ENCODE peak calls at places on chromosomes 4 and X, in four cellular contexts. F is mesendoderm, C is caudate nucleus, Q is hepatocyte. G is an unnamed sample.

GRCh38 chrX:26373829-26374228 is 157.9 kb downstream of the MAGEB5 start:
- DNase-seq in Q (no peak), C (no peak), F (no peak), G (no peak)

GRCh38 chrX:38880460-38880859 is 79.2 kb downstream of the MID1IP1 start:
- DNase-seq in Q (peak), C (no peak), F (no peak), G (no peak)

GRCh38 chr4:118817178-118817930 is 18.6 kb downstream of the SEC24D start:
- DNase-seq in C (no peak), Q (no peak), F (no peak), G (no peak)

GRCh38 chrX:8726031-8726652 is 5.8 kb downstream of the ANOS1 start:
- DNase-seq in C (no peak), F (peak), Q (no peak), G (no peak)

GRCh38 chr4:111410571-111410970 is 734.7 kb upstream of the FAM241A start:
- DNase-seq in F (no peak), C (no peak), Q (no peak), G (no peak)

GRCh38 chr4:95107635-95108034 is 349.9 kb downstream of the BMPR1B start:
- DNase-seq in C (no peak), F (no peak), Q (peak), G (peak)

GRCh38 chrX:19658030-19658429 is 142.7 kb upstream of the MAP3K15 start:
- DNase-seq in F (peak), Q (no peak), C (no peak), G (no peak)

GRCh38 chr4:127622923-127623754 is 9.6 kb upstream of the INTU start:
- DNase-seq in F (peak), Q (peak), C (peak), G (peak)

GRCh38 chr4:140740906-140741670 is 15.1 kb downstream of the TBC1D9 start:
- DNase-seq in C (no peak), F (peak), Q (no peak), G (no peak)

GRCh38 chr4:185381794-185382193 is 13.9 kb downstream of the LRP2BP start:
- DNase-seq in Q (no peak), F (no peak), C (no peak), G (no peak)

GRCh38 chr4:53055716-53056413 is 193.7 kb downstream of the RASL11B start:
- DNase-seq in F (no peak), Q (no peak), C (no peak), G (no peak)

GRCh38 chrX:44223150-44223549 is 120.3 kb downstream of the EFHC2 start:
- DNase-seq in F (no peak), C (no peak), Q (no peak), G (no peak)

GRCh38 chr4:14415146-14415545 is 587.1 kb upstream of the CPEB2 start:
- DNase-seq in F (peak), Q (peak), C (no peak), G (no peak)

GRCh38 chr4:169133932-169134331 is 123.9 kb upstream of the CBR4 start:
- DNase-seq in F (no peak), Q (peak), C (no peak), G (no peak)

GRCh38 chr4:55754754-55755350 is 64.7 kb upstream of the EXOC1L start:
- DNase-seq in F (no peak), C (no peak), Q (no peak), G (no peak)

GRCh38 chr4:110823251-110823650 is 200.4 kb upstream of the PITX2 start:
- DNase-seq in F (peak), Q (no peak), C (no peak), G (no peak)

GRCh38 chr4:52103314-52103713 is 52.2 kb downstream of the SPATA18 start:
- DNase-seq in C (no peak), Q (peak), F (peak), G (no peak)

GRCh38 chr4:174526731-174527130 is 4.4 kb upstream of the HPGD start:
- DNase-seq in Q (no peak), F (no peak), C (no peak), G (no peak)

GRCh38 chrX:10110984-10111363 is 45.8 kb upstream of the CLCN4 start:
- DNase-seq in F (no peak), C (no peak), Q (no peak), G (no peak)

GRCh38 chrX:13903405-13903804 is 86.5 kb upstream of the GPM6B start:
- DNase-seq in F (no peak), Q (no peak), C (no peak), G (no peak)
- H3K27ac ChIP-seq in F (no peak), Q (no peak), C (peak), G (no peak)

DNA sequence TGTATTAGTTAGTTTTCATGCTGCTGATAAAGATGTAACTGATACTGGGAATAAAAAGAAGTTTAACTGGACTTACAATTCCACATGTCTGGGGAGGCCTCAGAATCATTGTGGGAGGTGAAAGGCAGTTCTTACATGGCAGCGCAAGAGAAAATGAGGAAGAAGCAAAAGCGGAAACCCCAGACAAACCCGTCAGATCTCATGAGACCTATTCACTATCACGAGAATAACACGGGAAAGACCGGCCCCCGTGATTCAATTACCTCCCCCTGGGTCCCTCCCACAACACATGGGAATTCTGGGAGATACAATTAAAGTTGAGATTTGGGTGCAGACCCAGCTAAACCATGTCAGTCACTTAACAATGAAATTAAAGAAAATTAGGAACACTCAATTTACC is 499.1 kb downstream of the FSTL5 start:
- DNase-seq in C (no peak), Q (no peak), F (no peak), G (no peak)
- H3K27ac ChIP-seq in C (no peak), Q (no peak), F (no peak), G (no peak)

DNA sequence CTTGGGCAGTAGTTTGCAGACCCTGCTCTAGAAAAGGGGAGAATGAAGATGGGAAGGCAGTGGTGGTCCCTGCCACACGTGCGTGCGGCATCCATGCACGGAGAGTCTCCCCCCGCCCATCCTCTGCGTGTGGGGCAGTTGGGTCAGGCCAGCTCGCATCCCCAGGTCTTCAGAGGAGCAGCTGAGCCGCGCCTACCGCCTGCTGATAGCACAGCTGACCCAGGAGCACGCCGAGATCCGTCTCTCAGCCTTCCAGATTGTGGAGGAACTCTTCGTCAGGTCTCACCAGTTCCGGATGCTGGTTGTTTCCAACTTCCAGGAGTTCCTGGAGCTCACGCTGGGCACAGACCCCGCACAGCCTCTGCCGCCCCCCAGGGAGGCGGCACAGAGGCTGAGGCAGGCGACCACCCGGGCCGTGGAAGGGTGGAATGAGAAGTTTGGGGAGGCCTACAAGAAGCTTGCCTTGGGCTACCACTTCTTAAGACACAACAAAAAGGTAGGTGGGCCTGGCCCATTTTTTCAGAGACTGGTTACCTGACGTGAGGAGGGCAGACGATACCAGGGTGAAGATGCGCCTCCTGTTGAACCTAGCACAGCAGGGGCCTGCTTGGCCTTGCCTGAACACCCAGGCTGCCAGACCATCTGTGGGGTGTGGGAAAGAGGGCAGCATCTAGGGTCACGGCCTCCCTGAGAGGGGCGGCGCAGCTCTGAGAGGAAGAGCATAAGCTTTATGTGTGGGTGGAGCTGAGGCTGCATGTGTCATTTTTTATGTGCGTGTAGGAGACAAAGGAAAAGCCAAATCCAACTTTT is 2.6 kb downstream of the UVSSA start:
- DNase-seq in C (no peak), F (no peak), Q (no peak), G (peak)
- H3K27ac ChIP-seq in C (no peak), F (no peak), Q (no peak), G (no peak)

GRCh38 chr4:8536467-8536866 is 43.7 kb upstream of the GPR78 start:
- DNase-seq in Q (no peak), F (no peak), C (no peak), G (no peak)

GRCh38 chr4:8534129-8534528 is 46.1 kb upstream of the GPR78 start:
- DNase-seq in Q (peak), F (peak), C (no peak), G (no peak)

GRCh38 chr4:8533274-8533865 is 46.8 kb upstream of the GPR78 start:
- DNase-seq in C (no peak), F (no peak), Q (no peak), G (no peak)

GRCh38 chr4:8532245-8532781 is 47.9 kb upstream of the GPR78 start:
- DNase-seq in Q (no peak), C (no peak), F (peak), G (peak)

DNA sequence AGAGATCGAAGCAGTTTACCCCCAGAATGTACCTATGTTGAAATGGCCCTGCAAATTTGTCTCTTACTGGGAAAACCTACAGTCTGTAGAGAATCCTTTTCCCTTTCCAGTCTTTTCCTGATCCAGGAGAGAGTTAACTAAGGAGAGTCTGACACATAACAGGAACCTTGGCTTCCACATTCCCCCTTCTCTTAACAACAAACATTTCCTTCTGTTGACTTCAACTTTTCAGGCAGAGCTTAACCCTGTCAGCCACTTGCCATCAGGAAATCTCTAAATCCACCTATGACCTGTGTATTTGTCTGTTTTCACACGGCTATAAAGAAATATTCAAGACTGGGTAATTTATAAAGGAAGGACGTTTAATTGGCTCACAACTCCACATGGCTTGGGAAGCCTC is 45.6 kb upstream of the GPR78 start:
- DNase-seq in C (no peak), Q (no peak), F (peak), G (no peak)
- H3K27ac ChIP-seq in C (no peak), Q (peak), F (no peak), G (no peak)

DNA sequence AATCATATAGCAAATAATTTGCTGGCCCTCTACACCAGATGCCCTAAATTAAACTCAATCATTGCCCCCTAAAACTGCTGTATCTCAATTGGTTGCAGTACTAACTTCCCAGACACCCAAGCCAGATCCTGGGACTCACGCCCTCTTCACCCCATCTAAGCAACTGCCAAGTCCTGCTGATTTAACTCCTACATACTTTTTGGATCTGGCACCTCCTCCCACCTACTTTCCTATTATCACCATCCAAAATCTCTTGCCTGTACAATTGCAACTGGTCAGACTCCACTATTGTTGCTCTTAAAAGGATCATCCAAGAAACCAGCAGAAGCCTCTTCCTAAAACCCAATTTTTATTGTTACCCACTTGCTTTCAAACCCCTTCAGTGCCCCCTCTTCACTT is 4.7 kb upstream of the HSD17B10 start:
- DNase-seq in F (no peak), Q (no peak), C (no peak), G (no peak)
- H3K27ac ChIP-seq in F (no peak), Q (no peak), C (no peak), G (no peak)

DNA sequence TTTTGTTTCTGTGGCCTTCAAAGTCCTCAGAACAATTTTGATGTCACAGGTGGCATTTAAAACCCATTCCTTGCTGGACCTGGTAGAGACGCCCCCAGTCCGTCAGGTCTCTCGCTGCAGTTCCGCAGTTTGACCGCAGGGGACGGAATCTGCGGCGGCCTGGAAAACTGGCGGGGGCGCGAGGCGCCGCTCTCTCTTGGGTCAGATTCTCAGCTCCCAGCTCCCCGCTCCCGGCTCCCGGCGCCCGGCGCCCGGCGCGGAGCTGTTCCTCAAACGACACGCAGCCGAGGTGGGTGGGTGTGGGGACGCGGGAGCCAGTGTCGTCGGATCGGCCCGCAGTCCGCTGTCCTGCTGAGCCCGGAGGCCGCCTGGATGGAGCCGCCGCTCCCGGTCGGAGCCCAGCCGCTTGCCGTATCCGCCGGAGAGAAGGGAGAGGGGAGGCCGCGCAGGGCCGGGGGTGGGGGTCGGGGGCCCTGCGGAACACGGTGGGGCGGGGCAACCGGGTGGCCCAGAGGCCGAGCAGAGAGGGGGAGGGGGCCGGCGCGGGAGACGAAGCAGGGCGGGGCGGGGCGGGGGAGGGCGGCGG is at the start of gene OCRL:
- DNase-seq in F (peak), Q (peak), C (peak), G (peak)
- H3K27ac ChIP-seq in F (no peak), Q (peak), C (peak), G (peak)

DNA sequence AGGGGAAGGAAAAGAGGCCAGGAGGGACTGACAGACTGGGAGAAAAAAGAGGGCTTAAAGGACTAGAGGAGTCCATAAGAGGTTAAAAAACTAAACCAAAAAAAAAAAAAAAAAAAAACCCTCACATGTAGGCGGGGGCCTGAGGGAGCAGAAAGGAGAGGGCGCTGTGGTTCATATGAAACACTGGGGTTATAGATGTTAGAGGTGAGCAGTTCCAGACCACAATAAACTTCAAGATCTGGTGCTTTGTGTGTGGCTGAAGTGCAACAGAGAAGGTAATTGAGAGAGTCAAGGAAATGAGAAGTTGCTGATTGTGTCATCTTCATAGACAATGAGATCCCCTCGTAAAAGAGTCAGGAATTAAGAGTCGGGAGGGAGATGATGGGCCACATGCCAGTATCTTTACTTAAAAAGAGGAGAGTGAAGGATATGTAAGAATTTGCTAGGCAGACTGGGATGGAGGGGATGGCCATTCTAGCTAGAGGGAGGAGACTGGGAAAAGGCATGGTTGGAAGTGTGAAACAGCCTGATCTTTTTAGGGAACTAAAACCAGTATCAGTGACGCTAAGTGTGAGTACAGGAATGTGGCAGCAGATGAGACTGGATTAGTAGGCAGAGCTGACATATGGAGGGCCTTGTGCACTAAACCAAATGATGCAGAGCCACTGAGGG is 18.4 kb upstream of the OGT start:
- DNase-seq in F (peak), Q (no peak), C (no peak), G (no peak)
- H3K27ac ChIP-seq in F (no peak), Q (no peak), C (no peak), G (peak)

DNA sequence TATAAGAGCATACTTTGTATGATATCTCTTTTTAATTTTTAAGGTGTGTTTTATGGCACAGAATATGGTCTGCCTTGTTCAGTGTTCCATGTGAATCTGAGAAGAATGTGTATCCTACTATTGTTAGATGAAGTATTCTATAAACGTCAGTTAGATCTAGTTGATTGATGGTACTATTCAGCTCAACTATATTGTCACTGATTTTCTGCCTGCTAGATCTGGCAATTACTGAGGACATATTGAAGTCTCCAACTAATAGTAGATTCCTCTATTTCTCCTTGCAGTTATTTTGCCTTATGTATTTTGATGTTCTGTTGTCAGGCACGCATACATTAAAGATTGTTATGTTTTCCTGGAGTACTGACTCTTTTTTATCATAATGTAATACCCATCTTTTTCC is 39.8 kb downstream of the AWAT2 start:
- DNase-seq in F (no peak), C (no peak), Q (no peak), G (no peak)
- H3K27ac ChIP-seq in F (no peak), C (no peak), Q (no peak), G (no peak)

GRCh38 chr4:37760840-37761239 is 65.6 kb upstream of the PGM2 start:
- DNase-seq in C (no peak), F (no peak), Q (no peak), G (no peak)

GRCh38 chr4:37759833-37760232 is 66.7 kb upstream of the PGM2 start:
- DNase-seq in Q (no peak), C (no peak), F (no peak), G (no peak)

GRCh38 chr4:37757705-37758104 is 68.8 kb upstream of the PGM2 start:
- DNase-seq in Q (no peak), F (no peak), C (no peak), G (no peak)

GRCh38 chr4:37757121-37757520 is 69.4 kb upstream of the PGM2 start:
- DNase-seq in F (peak), Q (no peak), C (no peak), G (no peak)

GRCh38 chr4:37758226-37758625 is 68.3 kb upstream of the PGM2 start:
- DNase-seq in Q (peak), F (no peak), C (no peak), G (no peak)
- H3K27ac ChIP-seq in Q (no peak), F (no peak), C (peak), G (no peak)